ENCODE peak calls at places on chromosomes 12 and 14, in four cellular contexts. J, E, N and M are unnamed samples.

GRCh38 chr12:71771069-71771468 is 16.4 kb downstream of the RAB21 start:
- DNase-seq in J (no peak), E (no peak), N (no peak), M (no peak)

GRCh38 chr14:89176090-89176757 is 240.8 kb downstream of the FOXN3 start:
- DNase-seq in J (no peak), E (no peak), N (no peak), M (no peak)

GRCh38 chr14:105529506-105530445 is 3.4 kb downstream of the TMEM121 start:
- DNase-seq in J (no peak), E (no peak), N (no peak), M (no peak)

GRCh38 chr12:12456637-12457036 is 99.8 kb downstream of the BORCS5 start:
- DNase-seq in J (peak), E (no peak), N (no peak), M (peak)

GRCh38 chr12:49518914-49519573 is 19.8 kb upstream of the KCNH3 start:
- DNase-seq in J (no peak), E (no peak), N (no peak), M (peak)

GRCh38 chr12:124752437-124753229 is 111.0 kb downstream of the SCARB1 start:
- DNase-seq in J (no peak), E (no peak), N (no peak), M (peak)

GRCh38 chr14:53888535-53889386 is 67.9 kb downstream of the BMP4 start:
- DNase-seq in J (no peak), E (no peak), N (no peak), M (no peak)

GRCh38 chr14:31414190-31414833 is 6.0 kb downstream of the HEATR5A start:
- DNase-seq in J (no peak), E (no peak), N (no peak), M (peak)

GRCh38 chr12:98863167-98863566 is 218.1 kb downstream of the APAF1 start:
- DNase-seq in J (no peak), E (no peak), N (no peak), M (no peak)

GRCh38 chr12:130761537-130762318 is 45.6 kb upstream of the RIMBP2 start:
- DNase-seq in J (peak), E (peak), N (no peak), M (peak)

GRCh38 chr12:113862570-113863454 is 103.3 kb downstream of the RBM19 start:
- DNase-seq in J (no peak), E (no peak), N (peak), M (peak)

GRCh38 chr14:22484638-22485037 is 104.4 kb downstream of the DAD1 start:
- DNase-seq in J (no peak), E (no peak), N (no peak), M (no peak)

GRCh38 chr14:104885031-104885972 is 20.2 kb downstream of the CEP170B start:
- DNase-seq in J (no peak), E (no peak), N (no peak), M (no peak)

GRCh38 chr12:30980886-30981662 is 54.5 kb downstream of the TSPAN11 start:
- DNase-seq in J (no peak), E (no peak), N (no peak), M (no peak)

GRCh38 chr14:49972199-49972671 is 79.4 kb downstream of the ARF6 start:
- DNase-seq in J (no peak), E (no peak), N (no peak), M (peak)

GRCh38 chr14:99129211-99129696 is 142.7 kb downstream of the BCL11B start:
- DNase-seq in J (no peak), E (peak), N (no peak), M (no peak)

GRCh38 chr12:25959069-25959961 is 833 bp downstream of the RASSF8 start:
- DNase-seq in J (no peak), E (no peak), N (peak), M (peak)

GRCh38 chr14:95322646-95323045 is 2.9 kb upstream of the CLMN start:
- DNase-seq in J (no peak), E (no peak), N (no peak), M (peak)
- H3K4me3 ChIP-seq in J (no peak), E (no peak), N (no peak), M (no peak)

GRCh38 chr12:120361506-120362208 is 7.3 kb downstream of the MSI1 start:
- DNase-seq in J (no peak), E (no peak), N (peak), M (peak)
- H3K4me3 ChIP-seq in J (no peak), E (no peak), N (peak), M (peak)

GRCh38 chr14:102532204-102532658 is 22.7 kb upstream of the ANKRD9 start:
- DNase-seq in J (no peak), E (no peak), N (no peak), M (no peak)

GRCh38 chr14:102525213-102526143 is 15.9 kb upstream of the ANKRD9 start:
- DNase-seq in J (peak), E (no peak), N (no peak), M (peak)

GRCh38 chr14:102528441-102529170 is 19.0 kb upstream of the ANKRD9 start:
- DNase-seq in J (no peak), E (no peak), N (no peak), M (no peak)

GRCh38 chr14:102527255-102528232 is 18.0 kb upstream of the ANKRD9 start:
- DNase-seq in J (no peak), E (no peak), N (no peak), M (peak)

DNA sequence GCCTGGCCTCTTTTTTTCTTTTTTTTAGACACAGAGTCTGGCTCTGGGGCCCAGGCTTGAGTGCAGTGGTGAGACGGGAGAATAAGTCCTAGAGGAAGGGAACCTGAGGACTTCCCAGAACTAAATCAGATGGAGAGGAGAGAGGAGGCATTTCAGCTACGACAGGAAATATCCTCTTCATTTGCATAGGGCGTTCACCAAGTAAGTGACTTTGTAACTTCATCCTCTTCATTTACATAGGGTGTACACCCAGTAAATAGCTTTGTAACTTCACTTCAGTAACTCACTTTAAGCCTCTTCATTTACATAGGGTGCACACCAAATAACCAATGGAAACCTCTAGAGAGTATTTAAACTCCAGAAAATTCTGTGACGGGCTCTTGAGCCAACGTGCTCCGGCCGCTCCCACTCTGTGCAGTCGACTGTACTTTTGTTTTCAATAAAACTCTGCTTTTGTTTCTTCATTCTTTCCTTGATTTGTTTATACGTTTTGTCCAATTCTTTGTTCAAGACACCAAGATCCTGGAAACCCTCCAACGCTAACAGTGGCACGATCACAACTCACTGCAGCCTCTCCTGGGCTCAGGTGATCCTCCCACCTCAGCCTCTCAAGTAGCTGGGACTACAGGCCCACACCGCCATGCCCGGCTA is 21.4 kb upstream of the ANKRD9 start:
- DNase-seq in J (peak), E (no peak), N (no peak), M (peak)
- H3K4me3 ChIP-seq in J (peak), E (no peak), N (no peak), M (no peak)

GRCh38 chr12:48105321-48105866 is 485 bp downstream of the SENP1 start:
- DNase-seq in J (peak), E (peak), N (no peak), M (no peak)
- H3K4me3 ChIP-seq in J (peak), E (peak), N (peak), M (peak)

DNA sequence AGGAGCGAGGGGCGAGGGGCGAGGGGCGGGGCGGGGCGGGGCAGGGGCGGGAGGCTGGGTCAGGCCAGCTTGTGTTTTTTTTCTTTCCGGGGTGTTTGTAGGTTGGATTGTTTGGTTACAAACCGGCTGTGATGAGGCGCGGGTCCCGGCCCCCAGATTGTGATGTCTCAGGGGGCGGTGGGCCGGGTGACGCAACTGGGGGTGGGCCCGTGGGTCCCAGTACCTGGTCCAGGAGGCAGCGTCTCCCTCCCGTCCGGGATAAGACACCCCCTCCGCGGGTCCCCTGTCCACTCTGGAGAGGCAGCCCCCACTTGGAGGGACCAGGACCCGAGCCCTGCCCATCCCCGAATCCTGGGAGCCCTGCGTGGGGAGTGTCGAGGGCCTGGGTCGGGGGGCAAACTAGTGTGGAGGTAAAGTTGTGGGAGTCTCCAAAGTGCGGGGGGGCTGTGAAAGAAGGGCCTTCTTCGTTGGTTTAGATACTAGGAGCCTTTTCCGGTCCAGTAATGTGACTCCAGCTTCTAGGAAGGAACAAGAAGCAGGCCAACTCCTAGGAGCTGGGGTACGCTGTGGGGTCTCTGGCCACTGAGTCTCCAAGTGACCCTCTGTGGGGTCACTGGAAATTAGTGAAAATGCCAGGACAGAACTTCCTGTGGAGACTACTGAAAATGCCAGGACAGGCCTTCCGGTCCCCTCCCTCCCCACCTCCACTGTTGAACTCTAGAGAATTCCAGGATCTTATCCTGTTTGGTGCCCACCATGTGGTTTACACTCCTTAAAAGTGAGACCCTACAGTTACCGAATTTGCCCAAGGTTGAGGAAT is 578 bp upstream of the CLMN start:
- DNase-seq in J (no peak), E (no peak), N (no peak), M (no peak)
- H3K4me3 ChIP-seq in J (no peak), E (no peak), N (peak), M (peak)

GRCh38 chr12:54591001-54591591 is 2.6 kb upstream of the PPP1R1A start:
- DNase-seq in J (no peak), E (no peak), N (no peak), M (peak)

GRCh38 chr12:54587315-54587821 is 1.1 kb downstream of the PPP1R1A start:
- DNase-seq in J (no peak), E (no peak), N (no peak), M (no peak)

GRCh38 chr12:54589964-54590363 is 1.5 kb upstream of the PPP1R1A start:
- DNase-seq in J (no peak), E (no peak), N (no peak), M (no peak)

GRCh38 chr12:54588110-54588831 is at the start of gene PPP1R1A:
- DNase-seq in J (no peak), E (no peak), N (no peak), M (peak)

DNA sequence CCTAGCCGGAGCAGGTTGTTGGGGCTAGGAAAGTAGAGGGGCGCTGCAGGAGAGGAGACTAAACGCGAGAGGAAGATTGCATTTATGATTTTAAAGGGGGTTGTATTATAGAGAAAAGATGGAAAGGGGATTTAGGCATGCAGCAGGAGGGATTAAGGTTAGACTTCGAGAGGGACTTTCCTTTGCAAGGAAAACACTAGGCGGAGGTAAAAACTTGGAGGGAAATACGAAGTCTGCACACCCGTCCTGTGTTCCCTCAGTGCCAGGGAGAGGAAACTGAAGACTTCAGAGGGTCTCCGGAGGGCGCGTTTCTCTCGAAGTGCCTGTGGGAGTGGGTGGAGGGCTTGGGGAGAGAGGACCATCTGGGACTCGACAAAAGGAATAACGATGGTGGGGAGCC is 433 bp upstream of the PPP1R1A start:
- DNase-seq in J (no peak), E (no peak), N (no peak), M (no peak)
- H3K4me3 ChIP-seq in J (no peak), E (no peak), N (no peak), M (no peak)

GRCh38 chr14:20626274-20626673 is 15.2 kb downstream of the OR6S1 start:
- DNase-seq in J (no peak), E (no peak), N (no peak), M (no peak)
- H3K4me3 ChIP-seq in J (no peak), E (peak), N (peak), M (no peak)

GRCh38 chr12:104315326-104316224 is 12.0 kb downstream of the EID3 start:
- DNase-seq in J (no peak), E (no peak), N (no peak), M (no peak)
- H3K4me3 ChIP-seq in J (no peak), E (no peak), N (no peak), M (no peak)

DNA sequence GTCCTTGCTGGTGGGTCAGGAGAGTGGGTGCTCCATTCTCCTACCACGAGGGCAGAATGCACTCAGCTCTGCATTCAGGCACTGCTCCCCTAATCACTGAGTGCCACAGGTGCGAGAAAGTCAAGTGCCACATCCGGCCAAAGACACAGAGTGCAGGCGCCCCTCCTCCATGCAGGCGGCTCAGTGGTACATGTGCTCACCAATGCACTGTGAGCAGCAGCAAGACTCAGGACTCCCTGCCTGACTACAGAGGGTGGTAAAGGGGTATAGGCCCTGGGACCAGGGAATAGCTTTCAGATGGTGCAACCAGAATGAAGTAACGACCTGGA is 32.9 kb downstream of the ZFYVE21 start:
- DNase-seq in J (peak), E (peak), N (no peak), M (no peak)
- H3K4me3 ChIP-seq in J (no peak), E (no peak), N (no peak), M (no peak)

DNA sequence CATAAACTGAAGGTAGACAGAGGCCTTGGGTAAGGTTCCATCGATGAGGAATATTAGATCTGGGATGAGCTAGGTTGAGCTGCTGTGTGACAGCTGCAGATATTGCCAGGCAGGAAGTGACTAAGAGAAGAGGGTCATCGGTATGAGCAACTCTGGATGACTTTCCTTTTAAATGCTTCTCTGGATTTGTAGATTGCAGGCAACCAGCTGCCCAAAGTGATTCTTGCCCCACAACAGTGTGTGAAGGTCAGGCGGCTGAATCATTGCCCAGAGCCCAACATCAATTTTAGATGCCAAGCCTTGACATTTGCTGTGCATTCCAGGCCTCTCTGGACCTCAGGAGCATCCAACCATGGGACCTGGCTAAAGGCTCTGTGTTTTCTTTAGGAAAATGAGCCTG is 255.9 kb downstream of the DPF3 start:
- DNase-seq in J (no peak), E (no peak), N (peak), M (peak)
- H3K4me3 ChIP-seq in J (no peak), E (no peak), N (no peak), M (no peak)